ENCODE peak calls at places on chromosomes 16 and 17, in four cellular contexts. F is keratinocyte; E is CD8-positive, alpha-beta T cell; P is fibroblast of lung. C is an unnamed sample.
A peak's percentile ranks its signal among the peaks of the same experiment; 100 is the strongest.

GRCh38 chr17:57313276-57313835 is 57.0 kb downstream of the MSI2 start:
- DNase-seq in P (no peak), E (no peak), F (no peak), C (no peak)

GRCh38 chr16:14331020-14331419 is 259.9 kb downstream of the MRTFB start:
- DNase-seq in E (no peak), P (no peak), F (no peak), C (no peak)

GRCh38 chr16:67451704-67452435 is 20.9 kb downstream of the HSD11B2 start:
- DNase-seq in E (no peak), P (no peak), F (no peak), C (no peak)

GRCh38 chr16:83928341-83929055 is 24.5 kb upstream of the OSGIN1 start:
- DNase-seq in P (peak; percentile 72), F (no peak), E (no peak), C (peak; percentile 65)

GRCh38 chr16:11542069-11542775 is 44.5 kb downstream of the LITAF start:
- DNase-seq in P (no peak), F (no peak), E (no peak), C (no peak)

GRCh38 chr16:3800477-3801270 is 79.8 kb downstream of the CREBBP start:
- DNase-seq in E (no peak), F (no peak), P (no peak), C (no peak)

GRCh38 chr17:77692571-77693161 is 265.8 kb upstream of the TNRC6C start:
- DNase-seq in F (peak; percentile 2), E (no peak), P (peak; percentile 34), C (no peak)

GRCh38 chr16:27314161-27314723 is 468 bp downstream of the IL4R start:
- DNase-seq in F (peak; percentile 71), E (peak; percentile 64), P (peak; percentile 93), C (peak; percentile 61)

GRCh38 chr17:65054602-65055001 is 1.9 kb downstream of the GNA13 start:
- DNase-seq in E (no peak), P (no peak), F (no peak), C (no peak)

GRCh38 chr17:75260679-75261335 is 599 bp downstream of the GGA3 start:
- DNase-seq in P (no peak), E (no peak), F (no peak), C (no peak)

GRCh38 chr17:36935681-36936454 is 1.4 kb upstream of the LHX1 start:
- DNase-seq in F (no peak), P (no peak), E (no peak), C (no peak)

GRCh38 chr17:75897076-75898019 is 597 bp upstream of the TRIM65 start:
- DNase-seq in E (no peak), P (no peak), F (no peak), C (no peak)

GRCh38 chr16:17831330-17831729 is 360.6 kb upstream of the XYLT1 start:
- DNase-seq in F (no peak), P (no peak), E (no peak), C (no peak)

GRCh38 chr16:69861276-69862030 is 89.7 kb upstream of the CLEC18A start:
- DNase-seq in F (no peak), E (no peak), P (peak; percentile 86), C (no peak)

GRCh38 chr16:6957676-6958075 is 375.0 kb upstream of the RBFOX1 start:
- DNase-seq in P (no peak), E (no peak), F (no peak), C (peak; percentile 9)

GRCh38 chr16:28318042-28318597 is 25.8 kb downstream of the SBK1 start:
- DNase-seq in F (no peak), P (no peak), E (no peak), C (no peak)

GRCh38 chr16:4682616-4683254 is 10.6 kb upstream of the NUDT16L1 start:
- DNase-seq in P (peak; percentile 27), E (peak; percentile 48), F (no peak), C (no peak)

GRCh38 chr17:68800731-68801130 is 154.5 kb downstream of the ABCA8 start:
- DNase-seq in P (peak; percentile 35), F (no peak), E (no peak), C (no peak)

GRCh38 chr17:4582101-4582501 is 2.2 kb upstream of the SMTNL2 start:
- DNase-seq in E (no peak), F (no peak), P (no peak), C (no peak)

GRCh38 chr17:15453782-15454181 is 13.6 kb downstream of the CDRT4 start:
- DNase-seq in F (no peak), P (no peak), E (no peak), C (no peak)

GRCh38 chr17:77414811-77415400 is 274.1 kb downstream of the SEC14L1 start:
- DNase-seq in E (no peak), F (no peak), P (no peak), C (no peak)

GRCh38 chr17:57849163-57849873 is 526 bp downstream of the MRPS23 start:
- DNase-seq in E (no peak), P (no peak), F (no peak), C (no peak)

GRCh38 chr17:44736551-44737240 is 22.1 kb upstream of the ADAM11 start:
- DNase-seq in F (no peak), P (no peak), E (no peak), C (no peak)

GRCh38 chr17:33084755-33085154 is 93.1 kb downstream of the SPACA3 start:
- DNase-seq in F (no peak), E (no peak), P (no peak), C (no peak)

GRCh38 chr17:32491371-32492280 is 4.8 kb downstream of the CDK5R1 start:
- DNase-seq in E (no peak), F (no peak), P (no peak), C (no peak)

GRCh38 chr17:60381958-60382357 is 10.0 kb downstream of the USP32 start:
- DNase-seq in E (no peak), P (no peak), F (no peak), C (no peak)

GRCh38 chr17:66343531-66344078 is 41.2 kb downstream of the PRKCA start:
- DNase-seq in P (peak; percentile 10), F (no peak), E (no peak), C (no peak)

GRCh38 chr17:66272699-66273390 is 29.6 kb upstream of the PRKCA start:
- DNase-seq in E (no peak), F (no peak), P (peak; percentile 96), C (peak; percentile 71)

GRCh38 chr16:30904114-30904780 is 7.8 kb downstream of the CTF1 start:
- DNase-seq in P (no peak), F (no peak), E (no peak), C (no peak)

GRCh38 chr16:67407176-67407787 is 9.0 kb downstream of the ZDHHC1 start:
- DNase-seq in F (no peak), P (no peak), E (no peak), C (no peak)

GRCh38 chr17:19460695-19461094 is 49.7 kb downstream of the RNF112 start:
- DNase-seq in P (no peak), F (no peak), E (no peak), C (no peak)

GRCh38 chr16:86117235-86117634 is 218.3 kb downstream of the IRF8 start:
- DNase-seq in P (no peak), F (no peak), E (no peak), C (no peak)

GRCh38 chr16:55968221-55968620 is 93.0 kb upstream of the CES5A start:
- DNase-seq in E (no peak), F (no peak), P (no peak), C (no peak)

GRCh38 chr17:30969989-30970680 is 704 bp upstream of the RNF135 start:
- DNase-seq in P (no peak), F (no peak), E (peak; percentile 29), C (no peak)
- TF ChIP-seq CTCF in P (no peak), F (no peak), E (no peak), C (peak; percentile 45)

GRCh38 chr17:81537343-81537855 is 9.2 kb downstream of the FSCN2 start:
- DNase-seq in E (peak; percentile 40), F (no peak), P (no peak), C (no peak)
- H3K4me3 ChIP-seq in E (no peak overlapping the region), F (no peak overlapping the region), P (no peak overlapping the region), C (no peak overlapping the region)

GRCh38 chr16:8899709-8900317 is 17.7 kb downstream of the LITAFD start:
- DNase-seq in F (no peak), P (no peak), E (no peak), C (no peak)

GRCh38 chr16:8903004-8903403 is 20.9 kb downstream of the LITAFD start:
- DNase-seq in F (no peak), E (no peak), P (no peak), C (no peak)

GRCh38 chr16:8898660-8899318 is 16.6 kb downstream of the LITAFD start:
- DNase-seq in F (no peak), P (no peak), E (no peak), C (no peak)

GRCh38 chr16:8900343-8900742 is 18.2 kb downstream of the LITAFD start:
- DNase-seq in E (no peak), P (no peak), F (no peak), C (no peak)

GRCh38 chr16:8901318-8901861 is 19.2 kb downstream of the LITAFD start:
- DNase-seq in E (no peak), F (no peak), P (no peak), C (no peak)
- H3K36me3 ChIP-seq in E (peaks cover 84% of the 10 kb centered on the region), F (peaks cover 72% of the 10 kb centered on the region), P (peaks cover 26% of the 10 kb centered on the region), C (peaks cover 5% of the 10 kb centered on the region)

GRCh38 chr16:65617421-65617820 is 495.6 kb upstream of the CDH11 start:
- DNase-seq in E (no peak), P (no peak), F (no peak), C (no peak)

GRCh38 chr16:65621640-65622039 is 499.8 kb upstream of the CDH11 start:
- DNase-seq in F (no peak), E (no peak), P (no peak), C (no peak)

GRCh38 chr16:65618335-65618734 is 496.5 kb upstream of the CDH11 start:
- DNase-seq in E (no peak), P (no peak), F (no peak), C (no peak)

GRCh38 chr16:65619606-65620005 is 497.7 kb upstream of the CDH11 start:
- DNase-seq in P (no peak), F (no peak), E (no peak), C (no peak)

DNA sequence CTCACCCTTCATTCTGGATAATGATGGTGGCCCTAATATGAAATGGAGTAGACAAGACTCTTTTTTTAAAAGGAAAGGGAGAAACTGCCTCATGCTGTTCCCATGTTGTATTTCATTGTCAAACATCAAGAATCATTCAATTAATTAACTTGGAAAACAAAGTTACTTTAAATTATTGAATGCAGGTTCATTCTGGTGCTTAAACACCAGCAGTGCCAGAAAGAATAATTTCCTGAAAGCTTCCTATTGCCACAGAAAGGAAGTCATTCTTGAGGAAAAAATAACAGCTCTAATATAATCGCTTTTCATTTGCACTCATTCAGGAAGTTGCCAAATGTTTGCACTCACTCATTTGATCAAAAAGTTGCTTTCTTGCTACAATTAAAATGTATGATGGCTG is 497.1 kb upstream of the CDH11 start:
- DNase-seq in P (no peak), E (no peak), F (no peak), C (no peak)
- TF ChIP-seq CTCF in P (no peak), E (no peak), F (no peak), C (no peak)

GRCh38 chr16:48608452-48608851 is 1.5 kb downstream of the N4BP1 start:
- DNase-seq in P (peak; percentile 34), E (no peak), F (no peak), C (no peak)
- H3K4me3 ChIP-seq in P (peak overlapping the region; percentile 67), E (peak overlapping the region; percentile 88), F (peak overlapping the region; percentile 94), C (peak overlapping the region; percentile 99)

GRCh38 chr16:50553731-50554360 is 5.7 kb downstream of the NKD1 start:
- DNase-seq in P (no peak), F (no peak), E (no peak), C (no peak)
- H3K36me3 ChIP-seq in P (no peaks in the 10 kb centered on the region), F (no peaks in the 10 kb centered on the region), E (no peaks in the 10 kb centered on the region), C (no peaks in the 10 kb centered on the region)